ENCODE peak calls at places on chromosomes 12 and 14, in ten cellular contexts. One of them, this sample, is unnamed.

GRCh38 chr12:52542785-52543318 is 10.1 kb downstream of the KRT71 start:
- DNase-seq in activated CD4-positive, alpha-beta T cell treated with anti-CD3 and anti-CD28 coated beads, Interleukin-2, amount 10 ng/mL, durations not matched to agents 7 days and 5 days: no peak
- DNase-seq in NCI-H2081: no peak
- DNase-seq in AG09319: no peak
- DNase-seq in endodermal cell: no peak
- DNase-seq in tibial nerve: no peak
- DNase-seq in NCI-H446: no peak
- DNase-seq in RPMI8226: peak
- DNase-seq in naive thymus-derived CD8-positive, alpha-beta T cell: no peak
- DNase-seq in effector CD4-positive, alpha-beta T cell: no peak
- DNase-seq in this sample: no peak

GRCh38 chr12:57983150-57983857 is 41.9 kb downstream of the ATP23 start:
- DNase-seq in activated CD4-positive, alpha-beta T cell treated with anti-CD3 and anti-CD28 coated beads, Interleukin-2, amount 10 ng/mL, durations not matched to agents 7 days and 5 days: peak
- DNase-seq in NCI-H2081: peak
- DNase-seq in AG09319: peak
- DNase-seq in endodermal cell: peak
- DNase-seq in tibial nerve: no peak
- DNase-seq in NCI-H446: peak
- DNase-seq in RPMI8226: peak
- DNase-seq in naive thymus-derived CD8-positive, alpha-beta T cell: peak
- DNase-seq in effector CD4-positive, alpha-beta T cell: no peak
- DNase-seq in this sample: no peak

GRCh38 chr14:28751467-28752058 is 15.0 kb upstream of the FOXG1 start:
- DNase-seq in activated CD4-positive, alpha-beta T cell treated with anti-CD3 and anti-CD28 coated beads, Interleukin-2, amount 10 ng/mL, durations not matched to agents 7 days and 5 days: peak
- DNase-seq in NCI-H2081: peak
- DNase-seq in AG09319: no peak
- DNase-seq in endodermal cell: peak
- DNase-seq in tibial nerve: no peak
- DNase-seq in NCI-H446: no peak
- DNase-seq in RPMI8226: peak
- DNase-seq in naive thymus-derived CD8-positive, alpha-beta T cell: no peak
- DNase-seq in effector CD4-positive, alpha-beta T cell: no peak
- DNase-seq in this sample: no peak

GRCh38 chr14:43778956-43779639 is 728.0 kb downstream of the FSCB start:
- DNase-seq in activated CD4-positive, alpha-beta T cell treated with anti-CD3 and anti-CD28 coated beads, Interleukin-2, amount 10 ng/mL, durations not matched to agents 7 days and 5 days: no peak
- DNase-seq in NCI-H2081: no peak
- DNase-seq in AG09319: no peak
- DNase-seq in endodermal cell: no peak
- DNase-seq in tibial nerve: no peak
- DNase-seq in NCI-H446: no peak
- DNase-seq in RPMI8226: no peak
- DNase-seq in naive thymus-derived CD8-positive, alpha-beta T cell: no peak
- DNase-seq in effector CD4-positive, alpha-beta T cell: no peak
- DNase-seq in this sample: no peak

GRCh38 chr14:92575773-92576303 is 62.3 kb downstream of the RIN3 start:
- DNase-seq in activated CD4-positive, alpha-beta T cell treated with anti-CD3 and anti-CD28 coated beads, Interleukin-2, amount 10 ng/mL, durations not matched to agents 7 days and 5 days: no peak
- DNase-seq in NCI-H2081: no peak
- DNase-seq in AG09319: no peak
- DNase-seq in endodermal cell: no peak
- DNase-seq in tibial nerve: no peak
- DNase-seq in NCI-H446: no peak
- DNase-seq in RPMI8226: no peak
- DNase-seq in naive thymus-derived CD8-positive, alpha-beta T cell: no peak
- DNase-seq in effector CD4-positive, alpha-beta T cell: no peak
- DNase-seq in this sample: no peak

GRCh38 chr14:56570295-56570694 is 9.3 kb upstream of the TMEM260 start:
- DNase-seq in activated CD4-positive, alpha-beta T cell treated with anti-CD3 and anti-CD28 coated beads, Interleukin-2, amount 10 ng/mL, durations not matched to agents 7 days and 5 days: no peak
- DNase-seq in NCI-H2081: no peak
- DNase-seq in AG09319: no peak
- DNase-seq in endodermal cell: no peak
- DNase-seq in tibial nerve: no peak
- DNase-seq in NCI-H446: no peak
- DNase-seq in RPMI8226: no peak
- DNase-seq in naive thymus-derived CD8-positive, alpha-beta T cell: no peak
- DNase-seq in effector CD4-positive, alpha-beta T cell: no peak
- DNase-seq in this sample: no peak

GRCh38 chr14:75391953-75392352 is 35.9 kb upstream of the JDP2 start:
- DNase-seq in activated CD4-positive, alpha-beta T cell treated with anti-CD3 and anti-CD28 coated beads, Interleukin-2, amount 10 ng/mL, durations not matched to agents 7 days and 5 days: no peak
- DNase-seq in NCI-H2081: no peak
- DNase-seq in AG09319: no peak
- DNase-seq in endodermal cell: no peak
- DNase-seq in tibial nerve: no peak
- DNase-seq in NCI-H446: no peak
- DNase-seq in RPMI8226: no peak
- DNase-seq in naive thymus-derived CD8-positive, alpha-beta T cell: no peak
- DNase-seq in effector CD4-positive, alpha-beta T cell: no peak
- DNase-seq in this sample: no peak

GRCh38 chr14:93669632-93670031 is 118.7 kb downstream of the PRIMA1 start:
- DNase-seq in activated CD4-positive, alpha-beta T cell treated with anti-CD3 and anti-CD28 coated beads, Interleukin-2, amount 10 ng/mL, durations not matched to agents 7 days and 5 days: no peak
- DNase-seq in NCI-H2081: no peak
- DNase-seq in AG09319: no peak
- DNase-seq in endodermal cell: peak
- DNase-seq in tibial nerve: no peak
- DNase-seq in NCI-H446: no peak
- DNase-seq in RPMI8226: no peak
- DNase-seq in naive thymus-derived CD8-positive, alpha-beta T cell: no peak
- DNase-seq in effector CD4-positive, alpha-beta T cell: no peak
- DNase-seq in this sample: no peak

GRCh38 chr14:82113710-82114109 is 580.1 kb upstream of the SEL1L start:
- DNase-seq in activated CD4-positive, alpha-beta T cell treated with anti-CD3 and anti-CD28 coated beads, Interleukin-2, amount 10 ng/mL, durations not matched to agents 7 days and 5 days: no peak
- DNase-seq in NCI-H2081: peak
- DNase-seq in AG09319: no peak
- DNase-seq in endodermal cell: no peak
- DNase-seq in tibial nerve: no peak
- DNase-seq in NCI-H446: no peak
- DNase-seq in RPMI8226: no peak
- DNase-seq in naive thymus-derived CD8-positive, alpha-beta T cell: no peak
- DNase-seq in effector CD4-positive, alpha-beta T cell: no peak
- DNase-seq in this sample: no peak

GRCh38 chr12:25839470-25839869 is 119.0 kb upstream of the RASSF8 start:
- DNase-seq in activated CD4-positive, alpha-beta T cell treated with anti-CD3 and anti-CD28 coated beads, Interleukin-2, amount 10 ng/mL, durations not matched to agents 7 days and 5 days: no peak
- DNase-seq in NCI-H2081: no peak
- DNase-seq in AG09319: no peak
- DNase-seq in endodermal cell: no peak
- DNase-seq in tibial nerve: no peak
- DNase-seq in NCI-H446: no peak
- DNase-seq in RPMI8226: no peak
- DNase-seq in naive thymus-derived CD8-positive, alpha-beta T cell: no peak
- DNase-seq in effector CD4-positive, alpha-beta T cell: no peak
- DNase-seq in this sample: no peak

GRCh38 chr14:55578511-55578910 is 1.5 kb upstream of the KTN1 start:
- DNase-seq in activated CD4-positive, alpha-beta T cell treated with anti-CD3 and anti-CD28 coated beads, Interleukin-2, amount 10 ng/mL, durations not matched to agents 7 days and 5 days: no peak
- DNase-seq in NCI-H2081: no peak
- DNase-seq in AG09319: no peak
- DNase-seq in endodermal cell: no peak
- DNase-seq in tibial nerve: no peak
- DNase-seq in NCI-H446: no peak
- DNase-seq in RPMI8226: no peak
- DNase-seq in naive thymus-derived CD8-positive, alpha-beta T cell: no peak
- DNase-seq in effector CD4-positive, alpha-beta T cell: no peak
- DNase-seq in this sample: no peak

GRCh38 chr12:90004319-90005074 is 295.9 kb upstream of the ATP2B1 start:
- DNase-seq in activated CD4-positive, alpha-beta T cell treated with anti-CD3 and anti-CD28 coated beads, Interleukin-2, amount 10 ng/mL, durations not matched to agents 7 days and 5 days: no peak
- DNase-seq in NCI-H2081: no peak
- DNase-seq in AG09319: no peak
- DNase-seq in endodermal cell: no peak
- DNase-seq in tibial nerve: no peak
- DNase-seq in NCI-H446: no peak
- DNase-seq in RPMI8226: no peak
- DNase-seq in naive thymus-derived CD8-positive, alpha-beta T cell: no peak
- DNase-seq in effector CD4-positive, alpha-beta T cell: no peak
- DNase-seq in this sample: no peak

GRCh38 chr12:91778938-91779400 is 366.7 kb downstream of the BTG1 start:
- DNase-seq in activated CD4-positive, alpha-beta T cell treated with anti-CD3 and anti-CD28 coated beads, Interleukin-2, amount 10 ng/mL, durations not matched to agents 7 days and 5 days: peak
- DNase-seq in NCI-H2081: no peak
- DNase-seq in AG09319: peak
- DNase-seq in endodermal cell: no peak
- DNase-seq in tibial nerve: no peak
- DNase-seq in NCI-H446: no peak
- DNase-seq in RPMI8226: peak
- DNase-seq in naive thymus-derived CD8-positive, alpha-beta T cell: peak
- DNase-seq in effector CD4-positive, alpha-beta T cell: peak
- DNase-seq in this sample: peak

GRCh38 chr14:95015046-95015445 is 142.3 kb downstream of the DICER1 start:
- DNase-seq in activated CD4-positive, alpha-beta T cell treated with anti-CD3 and anti-CD28 coated beads, Interleukin-2, amount 10 ng/mL, durations not matched to agents 7 days and 5 days: no peak
- DNase-seq in NCI-H2081: no peak
- DNase-seq in AG09319: no peak
- DNase-seq in endodermal cell: no peak
- DNase-seq in tibial nerve: no peak
- DNase-seq in NCI-H446: no peak
- DNase-seq in RPMI8226: no peak
- DNase-seq in naive thymus-derived CD8-positive, alpha-beta T cell: no peak
- DNase-seq in effector CD4-positive, alpha-beta T cell: no peak
- DNase-seq in this sample: no peak

GRCh38 chr14:36057452-36058142 is 118.9 kb downstream of the PTCSC3 start:
- DNase-seq in activated CD4-positive, alpha-beta T cell treated with anti-CD3 and anti-CD28 coated beads, Interleukin-2, amount 10 ng/mL, durations not matched to agents 7 days and 5 days: no peak
- DNase-seq in NCI-H2081: peak
- DNase-seq in AG09319: no peak
- DNase-seq in endodermal cell: no peak
- DNase-seq in tibial nerve: no peak
- DNase-seq in NCI-H446: peak
- DNase-seq in RPMI8226: peak
- DNase-seq in naive thymus-derived CD8-positive, alpha-beta T cell: no peak
- DNase-seq in effector CD4-positive, alpha-beta T cell: no peak
- DNase-seq in this sample: no peak

GRCh38 chr12:94553130-94553519 is 93.5 kb upstream of the CEP83 start:
- DNase-seq in activated CD4-positive, alpha-beta T cell treated with anti-CD3 and anti-CD28 coated beads, Interleukin-2, amount 10 ng/mL, durations not matched to agents 7 days and 5 days: no peak
- DNase-seq in NCI-H2081: no peak
- DNase-seq in AG09319: peak
- DNase-seq in endodermal cell: peak
- DNase-seq in tibial nerve: no peak
- DNase-seq in NCI-H446: no peak
- DNase-seq in RPMI8226: no peak
- DNase-seq in naive thymus-derived CD8-positive, alpha-beta T cell: no peak
- DNase-seq in effector CD4-positive, alpha-beta T cell: no peak
- DNase-seq in this sample: no peak

GRCh38 chr14:21049263-21049662 is 7.1 kb downstream of the RNASE7 start:
- DNase-seq in activated CD4-positive, alpha-beta T cell treated with anti-CD3 and anti-CD28 coated beads, Interleukin-2, amount 10 ng/mL, durations not matched to agents 7 days and 5 days: no peak
- DNase-seq in NCI-H2081: no peak
- DNase-seq in AG09319: no peak
- DNase-seq in endodermal cell: no peak
- DNase-seq in tibial nerve: no peak
- DNase-seq in NCI-H446: no peak
- DNase-seq in RPMI8226: no peak
- DNase-seq in naive thymus-derived CD8-positive, alpha-beta T cell: no peak
- DNase-seq in effector CD4-positive, alpha-beta T cell: no peak
- DNase-seq in this sample: no peak

GRCh38 chr12:69130064-69130463 is 109.3 kb upstream of the CPSF6 start:
- DNase-seq in activated CD4-positive, alpha-beta T cell treated with anti-CD3 and anti-CD28 coated beads, Interleukin-2, amount 10 ng/mL, durations not matched to agents 7 days and 5 days: no peak
- DNase-seq in NCI-H2081: no peak
- DNase-seq in AG09319: no peak
- DNase-seq in endodermal cell: no peak
- DNase-seq in tibial nerve: no peak
- DNase-seq in NCI-H446: no peak
- DNase-seq in RPMI8226: no peak
- DNase-seq in naive thymus-derived CD8-positive, alpha-beta T cell: no peak
- DNase-seq in effector CD4-positive, alpha-beta T cell: no peak
- DNase-seq in this sample: no peak

This sample was measured in effector memory CD4-positive, alpha-beta T cell.